ENCODE peak calls at places on chromosome 17, in six cellular contexts. One of them, this sample, is unnamed.

GRCh38 chr17:11705111-11705510 is 106.8 kb downstream of the DNAH9 start:
- DNase-seq in mesenchymal stem cell: no peak
- DNase-seq in SK-N-SH: no peak
- DNase-seq in fibroblast of lung: no peak
- DNase-seq in trophoblast cell: no peak
- DNase-seq in neural progenitor cell: no peak
- DNase-seq in this sample: no peak

GRCh38 chr17:37506678-37507077 is 17.0 kb downstream of the DUSP14 start:
- DNase-seq in mesenchymal stem cell: peak; percentile 58
- DNase-seq in SK-N-SH: peak; percentile 70
- DNase-seq in fibroblast of lung: peak; percentile 46
- DNase-seq in trophoblast cell: peak; percentile 43
- DNase-seq in neural progenitor cell: peak; percentile 77
- DNase-seq in this sample: no peak

GRCh38 chr17:29933379-29933778 is 3.4 kb upstream of the SSH2 start:
- DNase-seq in mesenchymal stem cell: peak; percentile 35
- DNase-seq in SK-N-SH: no peak
- DNase-seq in fibroblast of lung: peak; percentile 29
- DNase-seq in trophoblast cell: peak; percentile 58
- DNase-seq in neural progenitor cell: peak; percentile 50
- DNase-seq in this sample: no peak

GRCh38 chr17:77423589-77424451 is 283.1 kb downstream of the SEC14L1 start:
- DNase-seq in mesenchymal stem cell: peak; percentile 95
- DNase-seq in SK-N-SH: peak; percentile 73
- DNase-seq in fibroblast of lung: peak; percentile 97
- DNase-seq in trophoblast cell: no peak
- DNase-seq in neural progenitor cell: no peak
- DNase-seq in this sample: no peak

GRCh38 chr17:28712037-28712704 is 483 bp upstream of the PROCA1 start:
- DNase-seq in mesenchymal stem cell: peak; percentile 55
- DNase-seq in SK-N-SH: no peak
- DNase-seq in fibroblast of lung: no peak
- DNase-seq in trophoblast cell: peak; percentile 46
- DNase-seq in neural progenitor cell: peak; percentile 80
- DNase-seq in this sample: no peak

GRCh38 chr17:2712300-2713043 is 908 bp upstream of the CLUH start:
- DNase-seq in mesenchymal stem cell: no peak
- DNase-seq in SK-N-SH: no peak
- DNase-seq in fibroblast of lung: no peak
- DNase-seq in trophoblast cell: no peak
- DNase-seq in neural progenitor cell: no peak
- DNase-seq in this sample: no peak

GRCh38 chr17:7959503-7960253 is 27.7 kb downstream of the CNTROB start:
- DNase-seq in mesenchymal stem cell: peak; percentile 32
- DNase-seq in SK-N-SH: no peak
- DNase-seq in fibroblast of lung: no peak
- DNase-seq in trophoblast cell: no peak
- DNase-seq in neural progenitor cell: no peak
- DNase-seq in this sample: no peak

GRCh38 chr17:43169561-43170139 is 1.4 kb upstream of the NBR1 start:
- DNase-seq in mesenchymal stem cell: peak; percentile 82
- DNase-seq in SK-N-SH: peak; percentile 49
- DNase-seq in fibroblast of lung: peak; percentile 0
- DNase-seq in trophoblast cell: peak; percentile 75
- DNase-seq in neural progenitor cell: peak; percentile 56
- DNase-seq in this sample: peak; percentile 10

GRCh38 chr17:34420254-34420766 is 57.3 kb upstream of the CCL1 start:
- DNase-seq in mesenchymal stem cell: peak; percentile 67
- DNase-seq in SK-N-SH: peak; percentile 85
- DNase-seq in fibroblast of lung: peak; percentile 27
- DNase-seq in trophoblast cell: peak; percentile 75
- DNase-seq in neural progenitor cell: peak; percentile 77
- DNase-seq in this sample: peak; percentile 47

GRCh38 chr17:76714822-76715461 is 4.2 kb upstream of the MXRA7 start:
- DNase-seq in mesenchymal stem cell: peak; percentile 65
- DNase-seq in SK-N-SH: peak; percentile 76
- DNase-seq in fibroblast of lung: no peak
- DNase-seq in trophoblast cell: peak; percentile 91
- DNase-seq in neural progenitor cell: peak; percentile 72
- DNase-seq in this sample: no peak

GRCh38 chr17:8029121-8029520 is 9.7 kb upstream of the ALOX15B start:
- DNase-seq in mesenchymal stem cell: no peak
- DNase-seq in SK-N-SH: no peak
- DNase-seq in fibroblast of lung: peak; percentile 44
- DNase-seq in trophoblast cell: peak; percentile 94
- DNase-seq in neural progenitor cell: no peak
- DNase-seq in this sample: peak; percentile 61

GRCh38 chr17:78839762-78840529 is 668 bp downstream of the USP36 start:
- DNase-seq in mesenchymal stem cell: peak; percentile 84
- DNase-seq in SK-N-SH: peak; percentile 79
- DNase-seq in fibroblast of lung: peak; percentile 53
- DNase-seq in trophoblast cell: peak; percentile 51
- DNase-seq in neural progenitor cell: peak; percentile 52
- DNase-seq in this sample: peak; percentile 37

GRCh38 chr17:10127819-10128375 is 70.5 kb downstream of the GAS7 start:
- DNase-seq in mesenchymal stem cell: peak; percentile 97
- DNase-seq in SK-N-SH: no peak
- DNase-seq in fibroblast of lung: peak; percentile 92
- DNase-seq in trophoblast cell: peak; percentile 52
- DNase-seq in neural progenitor cell: peak; percentile 73
- DNase-seq in this sample: no peak

GRCh38 chr17:1197379-1197778 is 17.6 kb upstream of the ABR start:
- DNase-seq in mesenchymal stem cell: peak; percentile 89
- DNase-seq in SK-N-SH: no peak
- DNase-seq in fibroblast of lung: peak; percentile 18
- DNase-seq in trophoblast cell: peak; percentile 31
- DNase-seq in neural progenitor cell: no peak
- DNase-seq in this sample: no peak

GRCh38 chr17:10628756-10629155 is 28.4 kb downstream of the MYH3 start:
- DNase-seq in mesenchymal stem cell: no peak
- DNase-seq in SK-N-SH: peak; percentile 39
- DNase-seq in fibroblast of lung: no peak
- DNase-seq in trophoblast cell: peak; percentile 57
- DNase-seq in neural progenitor cell: peak; percentile 47
- DNase-seq in this sample: no peak

GRCh38 chr17:30997270-30997669 is 26.4 kb downstream of the RNF135 start:
- DNase-seq in mesenchymal stem cell: no peak
- DNase-seq in SK-N-SH: no peak
- DNase-seq in fibroblast of lung: no peak
- DNase-seq in trophoblast cell: no peak
- DNase-seq in neural progenitor cell: no peak
- DNase-seq in this sample: no peak

GRCh38 chr17:45357364-45357997 is 40.7 kb upstream of the MAP3K14 start:
- DNase-seq in mesenchymal stem cell: no peak
- DNase-seq in SK-N-SH: no peak
- DNase-seq in fibroblast of lung: no peak
- DNase-seq in trophoblast cell: no peak
- DNase-seq in neural progenitor cell: no peak
- DNase-seq in this sample: no peak

GRCh38 chr17:75439287-75439686 is 17.1 kb upstream of the TMEM94 start:
- DNase-seq in mesenchymal stem cell: no peak
- DNase-seq in SK-N-SH: no peak
- DNase-seq in fibroblast of lung: no peak
- DNase-seq in trophoblast cell: no peak
- DNase-seq in neural progenitor cell: no peak
- DNase-seq in this sample: no peak

GRCh38 chr17:63150994-63151464 is 185.0 kb downstream of the TANC2 start:
- DNase-seq in mesenchymal stem cell: peak; percentile 38
- DNase-seq in SK-N-SH: peak; percentile 40
- DNase-seq in fibroblast of lung: peak; percentile 73
- DNase-seq in trophoblast cell: no peak
- DNase-seq in neural progenitor cell: peak; percentile 38
- DNase-seq in this sample: no peak

GRCh38 chr17:4182043-4182442 is 39.0 kb downstream of the CYB5D2 start:
- DNase-seq in mesenchymal stem cell: no peak
- DNase-seq in SK-N-SH: no peak
- DNase-seq in fibroblast of lung: no peak
- DNase-seq in trophoblast cell: no peak
- DNase-seq in neural progenitor cell: no peak
- DNase-seq in this sample: no peak

GRCh38 chr17:79572136-79572915 is 38.5 kb downstream of the RBFOX3 start:
- DNase-seq in mesenchymal stem cell: no peak
- DNase-seq in SK-N-SH: no peak
- DNase-seq in fibroblast of lung: no peak
- DNase-seq in trophoblast cell: no peak
- DNase-seq in neural progenitor cell: peak; percentile 34
- DNase-seq in this sample: no peak

GRCh38 chr17:1137465-1137894 is 42.3 kb downstream of the ABR start:
- DNase-seq in mesenchymal stem cell: no peak
- DNase-seq in SK-N-SH: no peak
- DNase-seq in fibroblast of lung: peak; percentile 35
- DNase-seq in trophoblast cell: peak; percentile 97
- DNase-seq in neural progenitor cell: no peak
- DNase-seq in this sample: no peak

GRCh38 chr17:14359251-14359939 is 58.5 kb downstream of the HS3ST3B1 start:
- DNase-seq in mesenchymal stem cell: peak; percentile 35
- DNase-seq in SK-N-SH: no peak
- DNase-seq in fibroblast of lung: no peak
- DNase-seq in trophoblast cell: peak; percentile 25
- DNase-seq in neural progenitor cell: no peak
- DNase-seq in this sample: no peak

GRCh38 chr17:46190763-46191162 is 2.5 kb downstream of the KANSL1 start:
- DNase-seq in mesenchymal stem cell: no peak
- DNase-seq in SK-N-SH: no peak
- DNase-seq in fibroblast of lung: peak; percentile 47
- DNase-seq in trophoblast cell: peak; percentile 68
- DNase-seq in neural progenitor cell: no peak
- DNase-seq in this sample: no peak

GRCh38 chr17:34756670-34757021 is 177.3 kb downstream of the TMEM132E start:
- DNase-seq in mesenchymal stem cell: no peak
- DNase-seq in SK-N-SH: no peak
- DNase-seq in fibroblast of lung: peak; percentile 5
- DNase-seq in trophoblast cell: no peak
- DNase-seq in neural progenitor cell: no peak
- DNase-seq in this sample: no peak

GRCh38 chr17:35368086-35368824 is 5.2 kb downstream of the SLFN11 start:
- DNase-seq in mesenchymal stem cell: no peak
- DNase-seq in SK-N-SH: no peak
- DNase-seq in fibroblast of lung: no peak
- DNase-seq in trophoblast cell: no peak
- DNase-seq in neural progenitor cell: no peak
- DNase-seq in this sample: no peak

GRCh38 chr17:40530988-40531971 is 29.9 kb upstream of the TNS4 start:
- DNase-seq in mesenchymal stem cell: no peak
- DNase-seq in SK-N-SH: no peak
- DNase-seq in fibroblast of lung: no peak
- DNase-seq in trophoblast cell: peak; percentile 83
- DNase-seq in neural progenitor cell: no peak
- DNase-seq in this sample: no peak

GRCh38 chr17:40529991-40530390 is 28.6 kb upstream of the TNS4 start:
- DNase-seq in mesenchymal stem cell: no peak
- DNase-seq in SK-N-SH: no peak
- DNase-seq in fibroblast of lung: no peak
- DNase-seq in trophoblast cell: peak; percentile 97
- DNase-seq in neural progenitor cell: no peak
- DNase-seq in this sample: peak; percentile 83

GRCh38 chr17:40532520-40533253 is 31.3 kb upstream of the TNS4 start:
- DNase-seq in mesenchymal stem cell: no peak
- DNase-seq in SK-N-SH: no peak
- DNase-seq in fibroblast of lung: peak; percentile 46
- DNase-seq in trophoblast cell: no peak
- DNase-seq in neural progenitor cell: no peak
- DNase-seq in this sample: no peak

GRCh38 chr17:40528692-40529417 is 27.4 kb upstream of the TNS4 start:
- DNase-seq in mesenchymal stem cell: no peak
- DNase-seq in SK-N-SH: no peak
- DNase-seq in fibroblast of lung: no peak
- DNase-seq in trophoblast cell: peak; percentile 26
- DNase-seq in neural progenitor cell: no peak
- DNase-seq in this sample: no peak

GRCh38 chr17:40530531-40530987 is 29.1 kb upstream of the TNS4 start:
- DNase-seq in mesenchymal stem cell: no peak
- DNase-seq in SK-N-SH: no peak
- DNase-seq in fibroblast of lung: no peak
- DNase-seq in trophoblast cell: peak; percentile 59
- DNase-seq in neural progenitor cell: no peak
- DNase-seq in this sample: no peak
- H3K4me1 ChIP-seq in mesenchymal stem cell: peaks cover 11% of the 10 kb centered on the region
- H3K4me1 ChIP-seq in SK-N-SH: peaks cover 3% of the 10 kb centered on the region
- H3K4me1 ChIP-seq in fibroblast of lung: peaks cover 17% of the 10 kb centered on the region
- H3K4me1 ChIP-seq in trophoblast cell: peaks cover 10% of the 10 kb centered on the region
- H3K4me1 ChIP-seq in neural progenitor cell: no peaks in the 10 kb centered on the region
- H3K4me1 ChIP-seq in this sample: peaks cover 35% of the 10 kb centered on the region

DNA sequence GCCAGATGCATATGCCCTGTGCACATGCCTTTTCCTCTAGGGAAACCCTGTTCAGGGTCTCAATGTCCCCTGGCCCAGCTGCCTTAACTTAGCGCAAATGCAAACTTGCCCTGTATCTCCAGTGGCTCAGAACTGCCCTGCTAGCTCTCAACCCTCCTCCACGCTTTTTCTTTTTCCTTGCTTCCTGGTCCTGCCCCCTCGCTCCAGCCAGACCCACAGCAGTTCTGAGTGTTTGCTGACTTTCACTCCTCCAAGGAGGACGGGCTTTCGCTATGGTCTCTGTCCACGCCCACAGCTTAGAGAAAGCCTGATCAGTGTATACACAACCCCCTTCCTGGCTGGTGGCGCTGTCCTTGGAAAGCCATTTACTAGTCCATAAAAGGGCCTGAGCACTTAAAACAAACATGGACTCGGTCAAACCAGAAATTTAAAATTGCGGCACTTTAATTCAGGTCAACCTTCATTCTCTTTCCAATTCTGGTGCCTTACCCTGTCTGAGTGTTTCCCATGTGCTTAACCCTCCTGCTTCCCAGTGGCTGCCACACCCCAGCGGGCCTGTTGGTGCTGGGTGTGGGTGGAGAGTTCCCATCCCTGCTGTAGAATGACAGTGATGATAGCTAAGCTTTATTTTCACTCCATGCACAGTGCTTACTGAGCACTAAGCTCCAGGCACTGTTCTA is 15.6 kb upstream of the TMEM98 start:
- DNase-seq in mesenchymal stem cell: peak; percentile 91
- DNase-seq in SK-N-SH: no peak
- DNase-seq in fibroblast of lung: peak; percentile 62
- DNase-seq in trophoblast cell: peak; percentile 42
- DNase-seq in neural progenitor cell: peak; percentile 39
- DNase-seq in this sample: no peak
- H2AFZ ChIP-seq in mesenchymal stem cell: peak overlapping the region; percentile 82
- H2AFZ ChIP-seq in SK-N-SH: no peak overlapping the region
- H2AFZ ChIP-seq in fibroblast of lung: peak overlapping the region; percentile 58
- H2AFZ ChIP-seq in trophoblast cell: peak overlapping the region; percentile 44
- H2AFZ ChIP-seq in neural progenitor cell: peak overlapping the region; percentile 74
- H2AFZ ChIP-seq in this sample: no peak overlapping the region

DNA sequence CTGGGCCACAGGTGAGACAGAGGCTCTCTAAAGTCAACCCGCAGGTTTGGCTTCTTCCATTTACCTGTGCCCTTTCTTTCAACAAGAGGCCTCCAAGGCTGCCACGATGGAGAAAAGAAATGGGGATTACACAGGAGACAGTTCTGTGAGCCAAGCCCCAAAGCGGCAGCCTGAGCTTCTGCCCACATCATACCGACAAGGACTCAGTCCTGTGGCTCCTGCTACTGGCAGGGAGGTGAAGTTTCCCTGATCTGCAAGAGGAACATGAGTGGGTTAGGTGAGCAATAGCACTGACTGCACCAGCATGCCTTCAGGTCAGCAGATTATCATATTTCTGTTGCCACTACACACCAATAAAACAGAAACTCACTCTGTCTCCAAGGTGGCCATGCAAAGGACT is 800.0 kb downstream of the KCNJ18 start:
- DNase-seq in mesenchymal stem cell: no peak
- DNase-seq in SK-N-SH: no peak
- DNase-seq in fibroblast of lung: no peak
- DNase-seq in trophoblast cell: no peak
- DNase-seq in neural progenitor cell: no peak
- DNase-seq in this sample: no peak
- H3K4me2 ChIP-seq in mesenchymal stem cell: no peak overlapping the region
- H3K4me2 ChIP-seq in SK-N-SH: no peak overlapping the region
- H3K4me2 ChIP-seq in fibroblast of lung: no peak overlapping the region
- H3K4me2 ChIP-seq in trophoblast cell: no peak overlapping the region
- H3K4me2 ChIP-seq in neural progenitor cell: no peak overlapping the region
- H3K4me2 ChIP-seq in this sample: no peak overlapping the region

GRCh38 chr17:81890447-81891302 is 711 bp downstream of the ALYREF start:
- DNase-seq in mesenchymal stem cell: peak; percentile 29
- DNase-seq in SK-N-SH: peak; percentile 76
- DNase-seq in fibroblast of lung: no peak
- DNase-seq in trophoblast cell: peak; percentile 21
- DNase-seq in neural progenitor cell: peak; percentile 50
- DNase-seq in this sample: no peak
- H3K4me1 ChIP-seq in mesenchymal stem cell: peaks cover 37% of the 10 kb centered on the region
- H3K4me1 ChIP-seq in SK-N-SH: peaks cover 12% of the 10 kb centered on the region
- H3K4me1 ChIP-seq in fibroblast of lung: peaks cover 19% of the 10 kb centered on the region
- H3K4me1 ChIP-seq in trophoblast cell: peaks cover 4% of the 10 kb centered on the region
- H3K4me1 ChIP-seq in neural progenitor cell: peaks cover 7% of the 10 kb centered on the region
- H3K4me1 ChIP-seq in this sample: peaks cover 21% of the 10 kb centered on the region